ENCODE peak calls at places on chromosomes 4 and X, in eight cellular contexts. T, Z, P, K, F, R, Y and S are unnamed samples.

GRCh38 chr4:57426779-57427395 is 316.7 kb upstream of the IGFBP7 start:
- DNase-seq in P (peak), Z (no peak), Y (peak), F (no peak), T (peak), K (peak), R (peak), S (peak)

GRCh38 chrX:151153086-151153485 is 23.3 kb upstream of the GPR50 start:
- DNase-seq in R (peak), K (no peak), P (no peak), Z (no peak), T (peak), F (no peak), Y (peak), S (peak)

GRCh38 chr4:1174941-1175634 is 2.7 kb upstream of the SPON2 start:
- DNase-seq in T (no peak), Y (no peak), F (no peak), R (no peak), P (no peak), K (no peak), Z (no peak), S (no peak)

GRCh38 chr4:53573696-53574095 is 17.6 kb downstream of the LNX1 start:
- DNase-seq in Y (no peak), R (no peak), T (no peak), P (no peak), K (no peak), Z (no peak), F (no peak), S (no peak)

GRCh38 chrX:106243376-106243775 is 75.3 kb downstream of the PWWP3B start:
- DNase-seq in K (peak), T (no peak), P (no peak), F (no peak), Z (no peak), R (peak), Y (no peak), S (no peak)

GRCh38 chr4:65924843-65925242 is 254.6 kb upstream of the EPHA5 start:
- DNase-seq in R (no peak), P (no peak), K (no peak), T (no peak), Z (no peak), Y (no peak), F (no peak), S (no peak)

GRCh38 chr4:56505269-56506109 is at the start of gene ARL9:
- DNase-seq in Y (no peak), R (peak), P (no peak), F (peak), Z (peak), K (no peak), T (peak), S (peak)

GRCh38 chr4:133320576-133321170 is 171.6 kb downstream of the PCDH10 start:
- DNase-seq in Y (peak), F (no peak), K (peak), Z (no peak), R (peak), P (no peak), T (peak), S (peak)

GRCh38 chr4:37742149-37742548 is 56.0 kb upstream of the RELL1 start:
- DNase-seq in K (peak), F (no peak), P (no peak), R (peak), T (no peak), Z (no peak), Y (no peak), S (no peak)

GRCh38 chrX:40100141-40100536 is 2.4 kb upstream of the BCOR start:
- DNase-seq in F (no peak), T (no peak), K (peak), R (no peak), Z (no peak), Y (peak), P (no peak), S (no peak)

GRCh38 chr4:112181358-112182000 is 36.2 kb downstream of the FAM241A start:
- DNase-seq in F (no peak), Z (no peak), T (no peak), R (peak), Y (no peak), P (no peak), K (no peak), S (no peak)

GRCh38 chrX:12950851-12951589 is 23.9 kb upstream of the TMSB4X start:
- DNase-seq in F (no peak), T (peak), Z (peak), K (no peak), R (no peak), P (peak), Y (peak), S (no peak)

GRCh38 chr4:156766846-156767245 is 204.8 kb downstream of the PDGFC start:
- DNase-seq in F (no peak), T (no peak), Z (no peak), R (no peak), P (no peak), K (no peak), Y (no peak), S (no peak)

GRCh38 chr4:41361831-41362646 is 105.3 kb downstream of the UCHL1 start:
- DNase-seq in F (no peak), T (no peak), Z (no peak), P (no peak), K (no peak), R (no peak), Y (no peak), S (peak)

GRCh38 chr4:168666531-168666930 is 169.7 kb downstream of the PALLD start:
- DNase-seq in Y (no peak), P (no peak), R (peak), K (no peak), Z (no peak), F (no peak), T (no peak), S (no peak)

GRCh38 chrX:2490634-2491033 is 10.1 kb downstream of the DHRSX start:
- DNase-seq in F (no peak), K (no peak), Y (no peak), P (no peak), R (no peak), Z (no peak), T (no peak), S (no peak)

GRCh38 chr4:109211671-109212070 is 90.8 kb downstream of the COL25A1 start:
- DNase-seq in P (no peak), R (peak), Y (no peak), Z (no peak), K (no peak), T (no peak), F (no peak), S (no peak)

GRCh38 chr4:38949416-38950051 is 81.9 kb downstream of the FAM114A1 start:
- DNase-seq in P (no peak), Z (peak), F (no peak), T (no peak), R (peak), K (peak), Y (no peak), S (no peak)